ENCODE peak calls at places on chromosomes 3 and 15, in five cellular contexts. O, V, Y, X and C are unnamed samples.

GRCh38 chr3:56042326-56042951 is 425.8 kb downstream of the ERC2 start:
- DNase-seq in O (peak), V (no peak), Y (no peak), X (peak), C (peak)

GRCh38 chr3:53234841-53235232 is 21.0 kb downstream of the TKT start:
- DNase-seq in O (no peak), V (no peak), Y (no peak), X (no peak), C (no peak)

GRCh38 chr3:45787551-45787950 is 8.8 kb downstream of the SLC6A20 start:
- DNase-seq in O (no peak), V (no peak), Y (no peak), X (no peak), C (no peak)

GRCh38 chr15:74259324-74259712 is 23.2 kb downstream of the CCDC33 start:
- DNase-seq in O (no peak), V (no peak), Y (no peak), X (no peak), C (no peak)

GRCh38 chr3:192851821-192852352 is 65.8 kb downstream of the MB21D2 start:
- DNase-seq in O (peak), V (no peak), Y (no peak), X (peak), C (no peak)

GRCh38 chr15:32096867-32097266 is 66.6 kb downstream of the CHRNA7 start:
- DNase-seq in O (no peak), V (no peak), Y (no peak), X (no peak), C (no peak)

GRCh38 chr3:156351783-156352182 is 203.1 kb downstream of the SSR3 start:
- DNase-seq in O (no peak), V (no peak), Y (no peak), X (no peak), C (no peak)

GRCh38 chr3:71063768-71064287 is 519.7 kb downstream of the FOXP1 start:
- DNase-seq in O (peak), V (no peak), Y (no peak), X (no peak), C (peak)

GRCh38 chr3:132785292-132785691 is 63.1 kb upstream of the NPHP3 start:
- DNase-seq in O (no peak), V (no peak), Y (no peak), X (no peak), C (no peak)

GRCh38 chr3:123313889-123314288 is 112.1 kb downstream of the SEC22A start:
- DNase-seq in O (no peak), V (no peak), Y (no peak), X (no peak), C (no peak)

GRCh38 chr3:102017784-102018183 is 168.5 kb downstream of the NFKBIZ start:
- DNase-seq in O (no peak), V (no peak), Y (no peak), X (no peak), C (no peak)

GRCh38 chr15:63587527-63587926 is 9.7 kb upstream of the FBXL22 start:
- DNase-seq in O (no peak), V (no peak), Y (no peak), X (peak), C (no peak)

GRCh38 chr3:8776406-8776805 is 7.0 kb upstream of the OXTR start:
- DNase-seq in O (peak), V (no peak), Y (no peak), X (peak), C (no peak)

GRCh38 chr3:130626021-130626420 is 109.0 kb downstream of the COL6A6 start:
- DNase-seq in O (no peak), V (no peak), Y (no peak), X (no peak), C (no peak)

GRCh38 chr3:194395767-194396527 is 3.1 kb downstream of the GP5 start:
- DNase-seq in O (peak), V (no peak), Y (no peak), X (no peak), C (peak)

GRCh38 chr3:72567976-72568560 is 280.2 kb downstream of the SHQ1 start:
- DNase-seq in O (no peak), V (no peak), Y (no peak), X (no peak), C (no peak)

GRCh38 chr3:69941439-69942176 is 57.9 kb upstream of the SAMMSON start:
- DNase-seq in O (no peak), V (no peak), Y (no peak), X (peak), C (no peak)

GRCh38 chr15:58459562-58459961 is 27.8 kb downstream of the LIPC start:
- DNase-seq in O (no peak), V (no peak), Y (no peak), X (no peak), C (no peak)

GRCh38 chr3:192408007-192408655 is 319.2 kb downstream of the FGF12 start:
- DNase-seq in O (no peak), V (no peak), Y (no peak), X (no peak), C (no peak)

GRCh38 chr3:51977449-51978142 is 2.7 kb downstream of the ABHD14A start:
- DNase-seq in O (no peak), V (no peak), Y (no peak), X (no peak), C (no peak)

GRCh38 chr3:126911162-126912026 is 71.5 kb upstream of the PLXNA1 start:
- DNase-seq in O (peak), V (peak), Y (peak), X (peak), C (peak)

GRCh38 chr3:10344147-10344943 is 23.4 kb upstream of the SEC13 start:
- DNase-seq in O (no peak), V (peak), Y (no peak), X (peak), C (peak)

GRCh38 chr15:75177360-75178071 is 24.2 kb upstream of the C15orf39 start:
- DNase-seq in O (no peak), V (no peak), Y (no peak), X (no peak), C (no peak)

GRCh38 chr3:17800232-17800631 is 57.8 kb upstream of the TBC1D5 start:
- DNase-seq in O (no peak), V (no peak), Y (no peak), X (no peak), C (no peak)

GRCh38 chr15:28892789-28893610 is 7.2 kb downstream of the APBA2 start:
- DNase-seq in O (no peak), V (no peak), Y (no peak), X (no peak), C (no peak)

GRCh38 chr15:74302821-74303359 is 64.6 kb downstream of the CYP11A1 start:
- DNase-seq in O (peak), V (peak), Y (no peak), X (peak), C (peak)

GRCh38 chr3:23183731-23184130 is 19.4 kb upstream of the UBE2E2 start:
- DNase-seq in O (peak), V (no peak), Y (no peak), X (peak), C (peak)
- TF ChIP-seq KDM1A in O (no peak), V (no peak), Y (no peak), X (no peak), C (no peak)

GRCh38 chr3:106299300-106300098 is 430.7 kb upstream of the CBLB start:
- DNase-seq in O (no peak), V (no peak), Y (peak), X (peak), C (no peak)
- TF ChIP-seq KDM1A in O (no peak), V (no peak), Y (no peak), X (no peak), C (no peak)

GRCh38 chr3:149336925-149337324 is 3.5 kb upstream of the TM4SF18 start:
- DNase-seq in O (no peak), V (no peak), Y (no peak), X (no peak), C (no peak)

GRCh38 chr3:149340310-149340933 is 7.0 kb upstream of the TM4SF18 start:
- DNase-seq in O (peak), V (no peak), Y (no peak), X (peak), C (no peak)

GRCh38 chr3:149343951-149344350 is 10.5 kb upstream of the TM4SF18 start:
- DNase-seq in O (no peak), V (no peak), Y (no peak), X (no peak), C (peak)

GRCh38 chr3:149342413-149343340 is 9.2 kb upstream of the TM4SF18 start:
- DNase-seq in O (no peak), V (no peak), Y (no peak), X (no peak), C (no peak)

GRCh38 chr3:149339931-149340309 is 6.5 kb upstream of the TM4SF18 start:
- DNase-seq in O (peak), V (peak), Y (no peak), X (peak), C (no peak)
- TF ChIP-seq KDM1A in O (no peak), V (no peak), Y (no peak), X (no peak), C (no peak)

GRCh38 chr3:183386651-183387050 is 41.8 kb downstream of the MCF2L2 start:
- DNase-seq in O (no peak), V (no peak), Y (no peak), X (no peak), C (no peak)
- TF ChIP-seq KDM1A in O (no peak), V (no peak), Y (no peak), X (no peak), C (no peak)

GRCh38 chr3:64533565-64534317 is 154.1 kb downstream of the ADAMTS9 start:
- DNase-seq in O (peak), V (peak), Y (peak), X (peak), C (peak)

DNA sequence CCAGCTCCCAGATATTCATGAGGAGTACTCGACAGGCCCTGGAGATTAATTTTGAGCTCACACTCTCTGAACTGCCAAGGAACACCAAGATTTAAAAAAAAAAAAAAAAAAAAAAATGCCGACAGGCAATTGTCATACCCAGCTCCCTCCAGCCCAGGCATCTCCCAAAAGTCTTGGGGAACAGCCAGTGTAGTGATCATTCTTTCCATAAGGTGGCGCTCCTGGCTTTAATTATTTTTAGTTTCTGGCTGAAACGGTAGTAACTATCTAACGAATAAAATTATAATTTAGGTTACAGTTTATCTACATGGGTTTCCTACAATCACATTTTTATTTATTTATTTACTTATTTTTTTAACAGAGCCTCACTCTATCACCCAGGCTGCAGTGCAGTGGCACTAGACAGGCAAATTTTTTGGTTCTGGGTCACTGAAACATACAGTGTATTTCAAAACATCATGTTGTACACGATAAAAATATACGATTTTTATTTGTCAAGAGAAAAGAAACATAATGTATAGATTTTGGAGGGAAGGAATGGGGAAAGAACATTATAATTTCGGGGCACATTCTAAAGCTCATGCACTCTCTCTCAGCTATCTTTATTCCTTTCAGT is 157.3 kb downstream of the ADAMTS9 start:
- DNase-seq in O (peak), V (peak), Y (no peak), X (peak), C (peak)
- TF ChIP-seq KDM1A in O (no peak), V (no peak), Y (no peak), X (no peak), C (no peak)